ENCODE peak calls at places on chromosome X, in ten cellular contexts. S is dorsolateral prefrontal cortex; V is esophagus squamous epithelium; M is GM23338; U is neural progenitor cell; W is CD4-positive, alpha-beta T cell; H is caudate nucleus; O is IMR-90; E is CD8-positive, alpha-beta memory T cell; L is tibial artery. Z is an unnamed sample.

GRCh38 chrX:116873678-116874077 is 410.9 kb upstream of the CT83 start:
- DNase-seq in W (no peak), O (no peak), H (no peak), S (no peak), V (no peak), M (no peak), U (no peak), E (no peak), L (no peak), Z (peak)

GRCh38 chrX:40132751-40133150 is 35.0 kb upstream of the BCOR start:
- DNase-seq in O (peak), V (no peak), U (no peak), L (peak), M (no peak), W (no peak), H (no peak), S (no peak), E (no peak), Z (peak)

GRCh38 chrX:91108761-91109160 is 325.9 kb upstream of the PABPC5 start:
- DNase-seq in V (no peak), U (peak), M (no peak), W (no peak), H (no peak), O (no peak), E (no peak), S (no peak), L (no peak), Z (no peak)

GRCh38 chrX:29641461-29641860 is 573.9 kb upstream of the MAGEB2 start:
- DNase-seq in W (no peak), L (no peak), O (no peak), M (no peak), H (no peak), S (no peak), V (no peak), E (no peak), U (no peak), Z (no peak)

GRCh38 chrX:42386681-42387080 is 391.3 kb downstream of the PPP1R2C start:
- DNase-seq in E (no peak), V (no peak), W (no peak), U (peak), O (no peak), H (no peak), M (no peak), L (no peak), S (no peak), Z (no peak)

GRCh38 chrX:42567268-42567667 is 210.7 kb downstream of the PPP1R2C start:
- DNase-seq in O (no peak), U (no peak), S (no peak), W (no peak), L (no peak), V (no peak), M (no peak), H (no peak), E (no peak), Z (no peak)

GRCh38 chrX:133970021-133970550 is 15.3 kb downstream of the GPC3 start:
- DNase-seq in U (peak), E (no peak), H (no peak), S (no peak), L (no peak), M (peak), W (no peak), V (no peak), O (no peak), Z (no peak)

GRCh38 chrX:83916525-83916924 is 55.6 kb downstream of the CYLC1 start:
- DNase-seq in S (no peak), E (no peak), U (peak), M (peak), W (no peak), H (no peak), O (peak), L (no peak), V (no peak), Z (no peak)

GRCh38 chrX:16113978-16114554 is 9.3 kb upstream of the GRPR start:
- DNase-seq in V (no peak), H (no peak), S (no peak), U (no peak), E (no peak), L (no peak), O (no peak), M (no peak), W (no peak), Z (no peak)

GRCh38 chrX:74925210-74926088 is at the start of gene NEXMIF:
- DNase-seq in V (no peak), L (no peak), M (peak), O (no peak), E (peak), W (no peak), U (peak), S (peak), H (peak), Z (no peak)

GRCh38 chrX:20989361-20989760 is 384.9 kb upstream of the CNKSR2 start:
- DNase-seq in L (no peak), M (no peak), H (no peak), S (no peak), U (no peak), W (no peak), V (no peak), O (no peak), E (no peak), Z (no peak)

GRCh38 chrX:113297456-113297855 is 456.8 kb upstream of the AMOT start:
- DNase-seq in E (no peak), U (no peak), H (no peak), O (no peak), L (no peak), V (no peak), S (no peak), M (no peak), W (no peak), Z (no peak)

GRCh38 chrX:139890991-139891700 is 41.7 kb downstream of the ATP11C start:
- DNase-seq in E (no peak), V (no peak), H (no peak), M (no peak), O (peak), W (no peak), S (no peak), U (no peak), L (no peak), Z (peak)

GRCh38 chrX:23312136-23312535 is 22.5 kb upstream of the PTCHD1 start:
- DNase-seq in W (no peak), U (no peak), L (no peak), M (no peak), E (no peak), O (no peak), S (no peak), H (no peak), V (no peak), Z (no peak)

GRCh38 chrX:22952011-22952410 is 47.7 kb upstream of the DDX53 start:
- DNase-seq in M (peak), W (no peak), S (no peak), L (no peak), V (no peak), H (no peak), U (no peak), E (no peak), O (peak), Z (no peak)

GRCh38 chrX:15816453-15816838 is 26.2 kb downstream of the ZRSR2 start:
- DNase-seq in O (peak), E (no peak), H (no peak), W (no peak), U (no peak), S (no peak), M (peak), V (no peak), L (no peak), Z (no peak)

GRCh38 chrX:73831500-73831899 is 268.5 kb downstream of the CHIC1 start:
- DNase-seq in H (no peak), S (no peak), U (no peak), E (no peak), L (no peak), O (no peak), V (no peak), W (no peak), M (no peak), Z (no peak)

GRCh38 chrX:11064851-11065600 is 46.1 kb upstream of the HCCS start:
- DNase-seq in W (no peak), U (no peak), L (no peak), M (no peak), E (no peak), S (no peak), V (no peak), H (no peak), O (peak), Z (peak)

GRCh38 chrX:103811858-103812257 is 20.2 kb downstream of the RAB9B start:
- DNase-seq in O (no peak), L (no peak), M (no peak), W (no peak), E (no peak), V (no peak), H (no peak), S (no peak), U (no peak), Z (no peak)

GRCh38 chrX:44569122-44569521 is 26.5 kb upstream of the FUNDC1 start:
- DNase-seq in S (no peak), M (no peak), H (no peak), U (no peak), O (no peak), W (no peak), V (no peak), L (no peak), E (no peak), Z (no peak)

GRCh38 chrX:54550821-54551220 is 20.8 kb downstream of the GNL3L start:
- DNase-seq in L (no peak), H (no peak), V (no peak), U (no peak), M (no peak), S (no peak), W (no peak), O (no peak), E (no peak), Z (no peak)

GRCh38 chrX:12332786-12333347 is 194.6 kb downstream of the FRMPD4 start:
- DNase-seq in H (no peak), V (no peak), M (no peak), O (no peak), W (no peak), E (no peak), U (no peak), L (no peak), S (no peak), Z (no peak)

GRCh38 chrX:152656890-152657289 is 19.2 kb downstream of the GABRQ start:
- DNase-seq in W (no peak), U (no peak), H (no peak), E (no peak), M (no peak), O (no peak), V (no peak), L (no peak), S (no peak), Z (no peak)

GRCh38 chrX:150324035-150324728 is 38.9 kb upstream of the MAMLD1 start:
- DNase-seq in U (no peak), O (peak), S (no peak), E (no peak), M (no peak), L (no peak), W (no peak), V (no peak), H (no peak), Z (peak)

GRCh38 chrX:30302957-30303356 is 6.2 kb downstream of the NR0B1 start:
- DNase-seq in L (no peak), V (no peak), W (no peak), M (no peak), U (peak), O (no peak), E (no peak), S (peak), H (peak), Z (no peak)

GRCh38 chrX:102599084-102599949 is at the start of gene ARMCX5:
- DNase-seq in U (peak), W (peak), H (peak), L (peak), V (peak), O (peak), S (peak), M (peak), E (peak), Z (peak)

GRCh38 chrX:134670241-134670811 is 12.1 kb upstream of the PLAC1 start:
- DNase-seq in E (no peak), W (no peak), V (no peak), H (no peak), O (peak), M (peak), U (peak), S (no peak), L (no peak), Z (peak)

GRCh38 chrX:30690330-30690729 is 37.1 kb downstream of the GK start:
- DNase-seq in O (peak), M (peak), S (no peak), L (no peak), V (no peak), U (no peak), H (no peak), W (no peak), E (no peak), Z (no peak)

GRCh38 chrX:4484266-4484665 is 770.8 kb upstream of the PRKX start:
- DNase-seq in E (no peak), S (no peak), V (no peak), W (no peak), L (no peak), M (peak), U (no peak), H (no peak), O (no peak), Z (no peak)

DNA sequence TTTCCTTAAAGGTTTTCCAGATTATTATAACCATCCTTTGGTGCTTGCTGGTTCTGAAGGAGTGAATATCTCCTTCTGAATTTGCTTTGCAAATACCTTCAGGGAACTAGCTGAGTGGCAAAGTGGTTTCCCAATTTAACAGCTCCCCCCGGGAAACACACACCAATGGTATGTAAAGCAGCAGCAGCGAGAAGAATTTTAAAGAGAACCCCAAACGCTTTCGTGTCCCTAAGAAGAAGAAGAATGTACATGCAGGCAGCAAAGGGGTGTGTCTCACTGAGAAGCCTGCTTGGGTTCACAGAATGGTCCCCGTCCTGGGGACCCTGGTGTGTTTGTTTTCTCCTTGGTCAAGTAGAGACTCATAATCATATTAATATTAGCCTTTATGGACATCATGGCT is 4.2 kb upstream of the AKAP17A start:
- DNase-seq in H (no peak), W (no peak), S (no peak), M (no peak), V (no peak), L (no peak), E (no peak), O (no peak), U (no peak), Z (no peak)
- H3K27ac ChIP-seq in H (no peak), W (no peak), S (no peak), M (peak), V (no peak), L (no peak), E (no peak), O (no peak), U (peak), Z (no peak)

GRCh38 chrX:77785746-77786548 is at the start of gene ATRX:
- DNase-seq in H (peak), M (peak), S (peak), U (peak), O (peak), L (peak), E (peak), W (peak), V (peak), Z (no peak)
- H3K27ac ChIP-seq in H (peak), M (peak), S (peak), U (peak), O (peak), L (peak), E (peak), W (peak), V (peak), Z (peak)

GRCh38 chrX:155434906-155435743 is 23.3 kb downstream of the F8A3 start:
- DNase-seq in H (no peak), L (peak), E (no peak), W (no peak), M (no peak), S (no peak), V (no peak), U (no peak), O (no peak), Z (no peak)
- H3K27ac ChIP-seq in H (no peak), L (no peak), E (no peak), W (no peak), M (no peak), S (no peak), V (no peak), U (no peak), O (no peak), Z (no peak)

GRCh38 chrX:77346859-77347258 is 100.3 kb upstream of the FGF16 start:
- DNase-seq in W (no peak), O (no peak), U (no peak), S (no peak), M (no peak), L (no peak), V (no peak), H (no peak), E (no peak), Z (no peak)
- H3K27ac ChIP-seq in W (no peak), O (no peak), U (no peak), S (no peak), M (no peak), L (peak), V (no peak), H (no peak), E (no peak), Z (no peak)

Z was measured in epithelial cell of prostate.